ENCODE peak calls at places on chromosome 15, in ten cellular contexts. V is spleen; E is sigmoid colon; M is GM23248; H is small intestine; P is coronary artery; R is stomach; I is right atrium auricular region; X is CD8-positive, alpha-beta T cell; L is cardiac muscle cell. F is an unnamed sample.

GRCh38 chr15:41935566-41936020 is 36.8 kb downstream of the EHD4 start:
- DNase-seq in V (no peak), E (peak; percentile 38), M (no peak), H (no peak), P (peak; percentile 56), R (no peak), I (no peak), X (no peak), L (no peak), F (no peak)

GRCh38 chr15:84725001-84725491 is 9.1 kb upstream of the SEC11A start:
- DNase-seq in V (no peak), E (no peak), M (peak; percentile 48), H (no peak), P (no peak), R (no peak), I (no peak), X (no peak), L (peak; percentile 67), F (no peak)

GRCh38 chr15:72288291-72288690 is 15.9 kb upstream of the PARP6 start:
- DNase-seq in V (no peak), E (no peak), M (no peak), H (no peak), P (no peak), R (no peak), I (no peak), X (no peak), L (no peak), F (no peak)

GRCh38 chr15:25477816-25478215 is 39.0 kb upstream of the UBE3A start:
- DNase-seq in V (no peak), E (no peak), M (no peak), H (no peak), P (no peak), R (no peak), I (no peak), X (no peak), L (no peak), F (no peak)

GRCh38 chr15:40871749-40872617 is 2.1 kb downstream of the RHOV start:
- DNase-seq in V (no peak), E (no peak), M (no peak), H (peak; percentile 62), P (no peak), R (peak; percentile 85), I (no peak), X (no peak), L (no peak), F (peak; percentile 84)

GRCh38 chr15:95565201-95565600 is 765.3 kb upstream of the NR2F2 start:
- DNase-seq in V (no peak), E (no peak), M (no peak), H (no peak), P (no peak), R (no peak), I (no peak), X (no peak), L (peak; percentile 26), F (no peak)

GRCh38 chr15:68484696-68485400 is 52.9 kb upstream of the ITGA11 start:
- DNase-seq in V (no peak), E (no peak), M (peak; percentile 94), H (no peak), P (no peak), R (no peak), I (no peak), X (no peak), L (peak; percentile 64), F (no peak)

GRCh38 chr15:65323071-65323511 is 18.6 kb downstream of the RNU5B-1 start:
- DNase-seq in V (no peak), E (peak; percentile 96), M (no peak), H (no peak), P (no peak), R (no peak), I (no peak), X (no peak), L (peak; percentile 81), F (no peak)

DNA sequence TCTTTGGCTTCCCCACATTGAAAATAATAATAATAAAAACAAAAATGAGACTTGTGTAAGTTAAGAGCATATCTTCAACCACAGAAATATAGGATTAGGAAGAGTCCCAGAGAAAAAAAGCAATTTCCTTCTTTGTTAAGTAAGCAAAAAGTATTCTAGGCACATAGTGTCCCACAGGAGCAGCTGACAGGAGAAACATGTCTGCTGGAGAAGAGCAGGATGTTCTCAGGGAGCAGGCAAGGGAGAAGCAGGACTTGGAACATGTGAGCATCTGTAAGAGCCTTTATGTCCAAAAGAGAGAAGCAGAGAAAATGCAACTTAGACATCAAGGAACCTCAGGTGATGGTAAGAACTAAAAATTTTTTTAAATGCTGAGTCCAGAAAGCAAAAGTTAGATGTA is 39.0 kb downstream of the TTC23 start:
- DNase-seq in V (no peak), E (peak; percentile 76), M (no peak), H (no peak), P (no peak), R (no peak), I (no peak), X (no peak), L (no peak), F (no peak)
- H3K27ac ChIP-seq in V (no peak overlapping the region), E (peak overlapping the region; percentile 90), M (no peak overlapping the region), H (no peak overlapping the region), P (no peak overlapping the region), R (no peak overlapping the region), I (peak overlapping the region; percentile 44), X (no peak overlapping the region), L (no peak overlapping the region), F (no peak overlapping the region)

GRCh38 chr15:70127797-70128756 is 30.4 kb upstream of the TLE3 start:
- DNase-seq in V (no peak), E (peak; percentile 25), M (no peak), H (peak; percentile 72), P (no peak), R (no peak), I (no peak), X (no peak), L (no peak), F (no peak)
- H3K27ac ChIP-seq in V (no peak overlapping the region), E (no peak overlapping the region), M (no peak overlapping the region), H (no peak overlapping the region), P (no peak overlapping the region), R (no peak overlapping the region), I (no peak overlapping the region), X (no peak overlapping the region), L (no peak overlapping the region), F (no peak overlapping the region)

GRCh38 chr15:78429477-78429876 is 8.5 kb upstream of the IREB2 start:
- DNase-seq in V (no peak), E (no peak), M (no peak), H (peak; percentile 19), P (peak; percentile 14), R (peak; percentile 73), I (peak; percentile 28), X (no peak), L (no peak), F (no peak)

GRCh38 chr15:78431955-78432354 is 6.1 kb upstream of the IREB2 start:
- DNase-seq in V (no peak), E (no peak), M (no peak), H (no peak), P (no peak), R (no peak), I (no peak), X (no peak), L (no peak), F (no peak)

GRCh38 chr15:78434134-78434533 is 3.9 kb upstream of the IREB2 start:
- DNase-seq in V (no peak), E (no peak), M (no peak), H (no peak), P (peak; percentile 38), R (no peak), I (no peak), X (no peak), L (no peak), F (no peak)

GRCh38 chr15:78437107-78437761 is 782 bp upstream of the IREB2 start:
- DNase-seq in V (no peak), E (no peak), M (no peak), H (no peak), P (no peak), R (no peak), I (no peak), X (no peak), L (no peak), F (no peak)

GRCh38 chr15:78432664-78433063 is 5.4 kb upstream of the IREB2 start:
- DNase-seq in V (no peak), E (no peak), M (no peak), H (no peak), P (no peak), R (no peak), I (no peak), X (no peak), L (no peak), F (no peak)
- H3K27ac ChIP-seq in V (no peak overlapping the region), E (no peak overlapping the region), M (no peak overlapping the region), H (no peak overlapping the region), P (no peak overlapping the region), R (no peak overlapping the region), I (no peak overlapping the region), X (no peak overlapping the region), L (no peak overlapping the region), F (no peak overlapping the region)

GRCh38 chr15:67194171-67195114 is 60.0 kb downstream of the AAGAB start:
- DNase-seq in V (no peak), E (no peak), M (no peak), H (no peak), P (no peak), R (no peak), I (peak; percentile 62), X (no peak), L (no peak), F (no peak)

GRCh38 chr15:67195305-67195704 is 59.2 kb downstream of the AAGAB start:
- DNase-seq in V (no peak), E (no peak), M (no peak), H (no peak), P (no peak), R (no peak), I (no peak), X (no peak), L (no peak), F (no peak)

GRCh38 chr15:67192185-67192584 is 62.3 kb downstream of the AAGAB start:
- DNase-seq in V (no peak), E (no peak), M (no peak), H (no peak), P (no peak), R (no peak), I (no peak), X (no peak), L (no peak), F (no peak)

GRCh38 chr15:67190813-67191212 is 63.6 kb downstream of the AAGAB start:
- DNase-seq in V (no peak), E (no peak), M (no peak), H (peak; percentile 87), P (no peak), R (no peak), I (no peak), X (no peak), L (no peak), F (no peak)

DNA sequence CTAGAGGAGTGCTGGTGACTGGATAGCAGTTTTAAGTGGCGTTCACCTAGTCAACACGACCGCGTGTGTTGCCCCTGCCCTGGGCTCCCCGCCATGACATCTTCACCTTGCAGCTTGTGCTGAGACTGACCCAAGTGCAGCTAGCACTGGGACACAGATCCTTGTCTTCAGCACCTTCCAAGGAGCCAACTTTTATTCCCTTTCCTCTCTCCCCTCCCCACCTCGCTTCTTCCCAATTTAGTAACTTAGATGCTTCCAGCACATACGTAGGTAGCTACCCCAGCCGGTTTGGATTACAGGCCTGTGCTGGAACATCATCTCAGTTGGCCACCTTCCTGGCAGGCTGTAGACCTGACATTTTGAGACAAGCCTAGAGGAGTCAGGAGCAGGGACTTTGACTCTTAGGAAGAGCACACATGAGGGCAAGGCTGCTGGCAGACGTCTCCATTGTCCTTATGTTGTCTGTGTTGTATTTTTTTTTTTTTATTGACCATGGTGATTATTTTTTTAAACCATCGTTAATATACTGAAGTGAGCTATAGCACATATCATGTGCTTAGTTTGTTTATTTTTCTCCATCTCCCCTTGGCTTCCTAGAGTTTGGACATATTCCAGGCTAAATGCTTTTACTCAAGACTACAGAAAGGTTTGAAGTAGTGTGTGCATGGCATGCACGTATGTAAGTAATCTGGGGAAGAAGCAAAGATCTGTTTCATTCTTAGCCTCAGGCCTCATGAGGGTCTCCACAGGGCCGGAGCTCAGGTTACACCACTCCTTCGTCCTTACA is 61.0 kb downstream of the AAGAB start:
- DNase-seq in V (no peak), E (peak; percentile 79), M (no peak), H (no peak), P (no peak), R (no peak), I (peak; percentile 61), X (no peak), L (no peak), F (no peak)
- H3K27ac ChIP-seq in V (no peak overlapping the region), E (peak overlapping the region; percentile 73), M (no peak overlapping the region), H (peak overlapping the region; percentile 23), P (peak overlapping the region; percentile 7), R (no peak overlapping the region), I (peak overlapping the region; percentile 91), X (no peak overlapping the region), L (peak overlapping the region; percentile 25), F (peak overlapping the region; percentile 8)